ENCODE peak calls at places on chromosomes 11 and 22, in nine cellular contexts. B is mesenchymal stem cell; M is neural progenitor cell; J is spleen; G is effector memory CD4-positive, alpha-beta T cell; I is left ventricle myocardium inferior; O is stomach; V is CD8-positive, alpha-beta memory T cell; L is heart left ventricle. E is an unnamed sample. For H3K4me1 and H3K27me3, the result is how much of the 10 kb centered on the place peaks cover.

GRCh38 chr11:13008625-13009475 is at the start of gene RASSF10:
- DNase-seq in V (no peak), M (peak), B (peak), O (peak), L (peak), I (peak), J (no peak), G (no peak), E (peak)

GRCh38 chr11:60265373-60266214 is 14.9 kb upstream of the MS4A4A start:
- DNase-seq in J (no peak), M (peak), B (peak), V (no peak), O (no peak), G (no peak), L (no peak), I (no peak), E (peak)

GRCh38 chr11:26234451-26234850 is 97.5 kb upstream of the ANO3 start:
- DNase-seq in L (no peak), I (no peak), J (no peak), G (no peak), M (no peak), V (no peak), B (no peak), O (no peak), E (no peak)

GRCh38 chr11:12118940-12119339 is 8.6 kb downstream of the MICAL2 start:
- DNase-seq in B (peak), G (no peak), V (no peak), I (no peak), M (no peak), J (no peak), L (no peak), O (no peak), E (no peak)

GRCh38 chr11:108117746-108118371 is 3.5 kb upstream of the ACAT1 start:
- DNase-seq in V (no peak), B (peak), L (no peak), O (no peak), G (no peak), M (peak), J (no peak), I (no peak), E (no peak)

GRCh38 chr22:26364066-26365015 is 64.7 kb upstream of the ASPHD2 start:
- DNase-seq in G (no peak), I (peak), M (peak), L (peak), B (peak), O (peak), V (peak), J (no peak), E (peak)

GRCh38 chr22:34845391-34845790 is 220.6 kb upstream of the ISX start:
- DNase-seq in G (no peak), M (no peak), J (no peak), L (no peak), O (no peak), B (no peak), V (no peak), I (no peak), E (no peak)

GRCh38 chr11:1437500-1437899 is 47.8 kb downstream of the BRSK2 start:
- DNase-seq in G (no peak), I (peak), O (peak), L (peak), J (peak), V (no peak), M (peak), B (peak), E (peak)

GRCh38 chr11:77101043-77101537 is 1.6 kb upstream of the OMP start:
- DNase-seq in G (no peak), B (peak), J (no peak), O (no peak), L (peak), V (no peak), I (no peak), M (peak), E (no peak)

GRCh38 chr11:19374189-19374588 is 133.4 kb upstream of the E2F8 start:
- DNase-seq in I (no peak), O (no peak), L (no peak), J (no peak), G (no peak), V (no peak), M (no peak), B (peak), E (no peak)

GRCh38 chr11:19379465-19379864 is 138.7 kb upstream of the E2F8 start:
- DNase-seq in L (no peak), M (no peak), V (no peak), O (no peak), I (no peak), J (no peak), G (no peak), B (no peak), E (no peak)

GRCh38 chr11:19378814-19379213 is 138.1 kb upstream of the E2F8 start:
- DNase-seq in J (no peak), G (no peak), I (no peak), O (no peak), V (no peak), B (no peak), M (no peak), L (no peak), E (no peak)

GRCh38 chr11:19380375-19380774 is 139.6 kb upstream of the E2F8 start:
- DNase-seq in J (no peak), L (no peak), M (no peak), V (no peak), I (no peak), B (peak), O (no peak), G (no peak), E (no peak)

GRCh38 chr11:19377855-19378254 is 137.1 kb upstream of the E2F8 start:
- DNase-seq in V (no peak), O (no peak), M (no peak), B (no peak), G (no peak), L (no peak), I (no peak), J (no peak), E (no peak)
- H3K4me1 ChIP-seq in V (under half), O (under half), M (under half), B (under half), G (under half), L (under half), I (under half), J (under half), E (under half)

GRCh38 chr11:102600666-102601065 is 24.5 kb downstream of the MMP20 start:
- DNase-seq in G (no peak), J (no peak), L (no peak), B (peak), V (no peak), M (no peak), O (no peak), I (no peak), E (no peak)
- H3K27ac ChIP-seq in G (no peak), J (no peak), L (peak), B (peak), V (no peak), M (no peak), O (no peak), I (no peak), E (no peak)

GRCh38 chr22:44046485-44047141 is 22.5 kb downstream of the PARVB start:
- DNase-seq in J (no peak), B (no peak), I (peak), G (no peak), M (no peak), O (no peak), L (peak), V (no peak), E (peak)

GRCh38 chr22:44047891-44048301 is 23.8 kb downstream of the PARVB start:
- DNase-seq in B (no peak), V (no peak), L (no peak), I (no peak), J (no peak), M (no peak), O (no peak), G (no peak), E (no peak)

GRCh38 chr22:44049369-44050231 is 25.5 kb downstream of the PARVB start:
- DNase-seq in I (no peak), J (no peak), G (no peak), L (no peak), M (no peak), B (no peak), V (no peak), O (no peak), E (no peak)

GRCh38 chr22:44051961-44052360 is 27.9 kb downstream of the PARVB start:
- DNase-seq in M (no peak), L (no peak), G (no peak), V (no peak), I (no peak), O (no peak), B (no peak), J (no peak), E (no peak)

DNA sequence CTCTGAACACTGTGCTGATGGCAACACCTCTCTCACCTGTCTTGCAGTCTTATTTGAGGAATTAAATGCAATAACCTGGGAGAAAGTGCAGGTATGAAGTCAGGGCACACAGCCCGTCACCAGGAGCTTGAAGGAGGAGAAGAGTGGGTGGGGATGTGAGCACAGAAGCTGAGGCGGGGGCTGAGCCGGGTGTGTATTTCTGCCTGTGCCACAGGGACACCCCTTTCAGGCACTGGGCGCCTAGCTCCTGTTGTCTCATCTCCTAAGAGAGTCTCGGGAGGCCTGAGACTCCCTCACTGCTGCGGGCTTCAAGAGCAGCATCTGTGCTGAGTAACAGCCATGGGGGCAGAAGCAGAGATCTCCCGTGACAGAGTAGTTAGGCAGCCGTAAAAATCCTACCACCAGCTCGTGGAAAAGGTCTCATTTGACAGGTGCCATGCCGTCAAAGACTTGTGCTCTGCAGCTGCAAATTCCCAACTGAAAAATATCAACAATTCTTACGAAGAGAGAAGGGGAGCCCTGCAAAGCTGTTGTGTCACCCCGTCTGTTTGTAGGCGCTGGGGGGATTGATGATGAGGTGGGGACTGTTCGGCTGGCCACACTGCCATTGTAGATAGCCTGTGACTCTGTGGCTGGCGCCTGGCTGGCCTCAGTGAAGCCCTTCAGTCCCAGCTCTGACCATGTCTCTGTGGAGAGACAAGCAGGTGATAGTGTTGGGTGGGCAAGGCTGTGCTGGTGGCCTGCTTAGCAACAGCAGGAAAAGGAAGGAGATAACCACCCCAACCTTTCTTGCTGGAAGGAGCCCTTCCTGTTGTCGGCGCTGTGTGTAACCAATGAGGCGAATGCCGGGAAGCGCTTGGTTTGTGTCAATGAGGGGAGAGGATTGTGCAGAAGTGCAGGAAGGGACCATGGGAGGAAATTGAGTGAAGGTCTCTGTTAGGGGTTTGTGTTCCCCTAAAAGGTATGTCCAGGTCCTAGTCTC is 27.0 kb downstream of the PARVB start:
- DNase-seq in I (no peak), M (no peak), B (no peak), L (no peak), V (no peak), O (no peak), G (no peak), J (no peak), E (no peak)
- H3K27me3 ChIP-seq in I (under half), M (under half), B (under half), L (under half), V (under half), O (under half), G (under half), J (under half), E (under half)

GRCh38 chr11:46631676-46632075 is 14.3 kb downstream of the ATG13 start:
- DNase-seq in G (no peak), B (no peak), V (no peak), M (no peak), J (no peak), I (no peak), L (no peak), O (no peak), E (no peak)

GRCh38 chr11:46628961-46629360 is 11.6 kb downstream of the ATG13 start:
- DNase-seq in M (no peak), J (no peak), B (no peak), G (no peak), I (no peak), V (no peak), L (no peak), O (no peak), E (no peak)

GRCh38 chr11:46632502-46632901 is 15.1 kb downstream of the ATG13 start:
- DNase-seq in J (no peak), G (no peak), I (no peak), O (no peak), M (no peak), V (no peak), L (no peak), B (no peak), E (no peak)

GRCh38 chr11:46633291-46634217 is 16.2 kb downstream of the ATG13 start:
- DNase-seq in G (no peak), M (no peak), L (no peak), B (no peak), V (no peak), O (no peak), J (no peak), I (no peak), E (no peak)

DNA sequence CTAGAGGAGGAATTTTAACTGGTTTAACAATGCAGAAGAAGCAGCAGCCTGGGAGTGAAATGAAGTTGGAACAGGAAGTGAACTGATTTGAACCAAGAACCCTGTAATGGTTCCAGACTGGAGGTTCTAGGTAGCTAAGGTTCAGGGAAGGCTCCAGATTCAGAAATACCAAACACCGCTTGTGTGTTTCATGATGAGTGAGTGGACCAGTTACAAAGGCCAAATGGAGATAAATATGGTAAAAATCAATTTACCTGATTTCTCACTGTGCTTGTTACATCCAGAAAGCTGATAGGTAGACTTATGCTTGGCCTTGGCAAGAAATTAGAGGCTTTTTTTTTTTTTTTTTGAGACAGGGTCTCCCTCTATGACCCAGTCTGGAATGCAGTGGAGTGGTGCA is 12.9 kb downstream of the ATG13 start:
- DNase-seq in J (no peak), L (no peak), G (no peak), M (no peak), V (no peak), I (no peak), O (no peak), B (no peak), E (no peak)
- H3K4me1 ChIP-seq in J (under half), L (under half), G (under half), M (under half), V (under half), I (under half), O (under half), B (under half), E (under half)

GRCh38 chr11:44270403-44271192 is 39.3 kb downstream of the ALX4 start:
- DNase-seq in V (no peak), O (no peak), L (no peak), B (no peak), G (no peak), M (no peak), J (peak), I (no peak), E (no peak)
- H3K27ac ChIP-seq in V (peak), O (no peak), L (no peak), B (no peak), G (no peak), M (no peak), J (no peak), I (no peak), E (no peak)

GRCh38 chr22:37378642-37379058 is 48.6 kb downstream of the ELFN2 start:
- DNase-seq in I (no peak), M (no peak), J (no peak), O (no peak), L (no peak), V (no peak), B (no peak), G (no peak), E (no peak)

GRCh38 chr22:37379085-37379484 is 48.2 kb downstream of the ELFN2 start:
- DNase-seq in G (no peak), L (no peak), J (no peak), V (no peak), B (no peak), M (no peak), I (no peak), O (no peak), E (no peak)

GRCh38 chr22:37379716-37380115 is 47.6 kb downstream of the ELFN2 start:
- DNase-seq in M (no peak), O (no peak), B (no peak), G (no peak), L (no peak), I (no peak), J (no peak), V (no peak), E (no peak)

GRCh38 chr22:37374571-37374970 is 52.7 kb downstream of the ELFN2 start:
- DNase-seq in B (no peak), G (no peak), J (no peak), I (no peak), V (no peak), O (no peak), M (no peak), L (no peak), E (no peak)

GRCh38 chr22:37377927-37378326 is 49.4 kb downstream of the ELFN2 start:
- DNase-seq in M (no peak), O (no peak), G (no peak), V (no peak), L (no peak), I (no peak), J (no peak), B (no peak), E (no peak)
- H3K27me3 ChIP-seq in M (under half), O (half or more), G (under half), V (under half), L (under half), I (half or more), J (under half), B (half or more), E (half or more)

GRCh38 chr22:49198705-49199084 is 629.0 kb downstream of the BRD1 start:
- DNase-seq in G (no peak), M (no peak), V (no peak), B (no peak), L (no peak), I (no peak), O (no peak), J (no peak), E (no peak)

GRCh38 chr22:49197986-49198704 is 629.5 kb downstream of the BRD1 start:
- DNase-seq in M (no peak), I (no peak), G (no peak), L (no peak), B (no peak), O (no peak), J (no peak), V (no peak), E (no peak)

GRCh38 chr22:49199224-49199623 is 628.4 kb downstream of the BRD1 start:
- DNase-seq in J (peak), L (no peak), M (no peak), B (no peak), I (no peak), V (no peak), G (no peak), O (no peak), E (no peak)

GRCh38 chr22:49196046-49196511 is 631.6 kb downstream of the BRD1 start:
- DNase-seq in B (no peak), O (no peak), L (no peak), M (no peak), I (no peak), V (no peak), G (no peak), J (peak), E (no peak)

DNA sequence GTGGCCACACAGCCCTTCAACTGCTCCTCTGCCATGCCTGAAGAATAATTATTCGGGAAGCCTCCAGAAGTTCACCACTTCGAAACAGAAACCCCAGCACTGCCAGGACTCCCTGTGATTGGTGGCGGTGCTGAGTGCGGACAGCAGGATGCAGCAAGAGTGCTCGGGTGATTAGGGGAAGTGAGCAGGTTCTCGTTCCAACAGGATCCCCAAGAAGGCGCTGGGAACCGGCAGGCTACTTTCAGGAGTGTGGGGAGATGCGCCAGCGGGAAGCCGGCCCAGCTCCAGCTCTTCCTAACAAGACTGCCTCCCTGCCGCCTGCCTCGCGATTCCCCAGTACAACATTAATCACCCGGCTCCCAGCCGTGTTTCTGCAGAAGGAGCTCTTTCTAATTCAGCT is 630.2 kb downstream of the BRD1 start:
- DNase-seq in G (no peak), V (no peak), M (peak), O (no peak), I (no peak), J (peak), L (no peak), B (no peak), E (no peak)
- H3K4me1 ChIP-seq in G (under half), V (under half), M (under half), O (under half), I (under half), J (under half), L (under half), B (under half), E (under half)

GRCh38 chr11:120748485-120748814 is 236.9 kb downstream of the GRIK4 start:
- DNase-seq in J (no peak), M (no peak), L (no peak), O (no peak), I (no peak), G (no peak), V (no peak), B (no peak), E (no peak)
- H3K27ac ChIP-seq in J (no peak), M (no peak), L (no peak), O (no peak), I (no peak), G (no peak), V (no peak), B (no peak), E (no peak)

E was measured in heart right ventricle.